ENCODE peak calls at places on chromosomes 11 and 22, in five cellular contexts. J, N, U, K and E are unnamed samples.

GRCh38 chr22:39592104-39593060 is 21.8 kb downstream of the CACNA1I start:
- DNase-seq in U (peak), J (no peak), N (peak), K (no peak), E (peak)

GRCh38 chr22:48894064-48894671 is 933.5 kb downstream of the BRD1 start:
- DNase-seq in U (no peak), N (no peak), J (no peak), K (no peak), E (no peak)

GRCh38 chr11:6812391-6813005 is 13.0 kb upstream of the OR6A2 start:
- DNase-seq in U (peak), K (no peak), N (peak), J (no peak), E (peak)

GRCh38 chr11:61254403-61255025 is 13.5 kb downstream of the PGA5 start:
- DNase-seq in U (peak), J (no peak), N (peak), K (peak), E (peak)

GRCh38 chr11:2205214-2205770 is 33.7 kb upstream of the TH start:
- DNase-seq in N (no peak), K (peak), U (no peak), J (no peak), E (no peak)

GRCh38 chr11:65653229-65654225 is 9.2 kb downstream of the RELA start:
- DNase-seq in U (no peak), N (no peak), K (peak), J (no peak), E (no peak)

GRCh38 chr11:17609536-17610401 is 62.7 kb downstream of the OTOG start:
- DNase-seq in N (no peak), J (no peak), K (no peak), U (no peak), E (no peak)

GRCh38 chr22:40768187-40768586 is 51.0 kb downstream of the SLC25A17 start:
- DNase-seq in U (no peak), J (no peak), N (no peak), K (no peak), E (no peak)

GRCh38 chr22:43846966-43847365 is 15.3 kb downstream of the SULT4A1 start:
- DNase-seq in J (no peak), U (no peak), K (peak), N (no peak), E (no peak)